ENCODE peak calls at places on chromosomes 3 and 15, in five cellular contexts. O is body of pancreas, A is A549, D is NB4, Y is uterus. E is an unnamed sample.

GRCh38 chr3:46545695-46546630 is 20.1 kb downstream of the LRRC2 start:
- DNase-seq in O (no peak), A (no peak), D (no peak), Y (no peak), E (no peak)

GRCh38 chr3:12308517-12308916 is 19.6 kb downstream of the PPARG start:
- DNase-seq in O (no peak), A (peak; percentile 56), D (peak; percentile 36), Y (no peak), E (no peak)

GRCh38 chr15:47443839-47444238 is 273.5 kb upstream of the SEMA6D start:
- DNase-seq in O (no peak), A (no peak), D (no peak), Y (no peak), E (no peak)

GRCh38 chr15:93141373-93141790 is 52.4 kb upstream of the RGMA start:
- DNase-seq in O (no peak), A (no peak), D (peak; percentile 35), Y (no peak), E (no peak)

GRCh38 chr3:21390136-21390535 is 360.9 kb downstream of the ZNF385D start:
- DNase-seq in O (no peak), A (no peak), D (no peak), Y (no peak), E (no peak)

GRCh38 chr3:157832588-157832987 is 273.6 kb downstream of the SHOX2 start:
- DNase-seq in O (no peak), A (no peak), D (no peak), Y (no peak), E (no peak)

GRCh38 chr15:61921093-61921492 is 139.2 kb downstream of the VPS13C start:
- DNase-seq in O (no peak), A (no peak), D (no peak), Y (no peak), E (no peak)

GRCh38 chr15:68042156-68042854 is 11.8 kb upstream of the PIAS1 start:
- DNase-seq in O (no peak), A (no peak), D (no peak), Y (no peak), E (no peak)

GRCh38 chr15:40002295-40002694 is 36.7 kb downstream of the SRP14 start:
- DNase-seq in O (peak; percentile 23), A (peak; percentile 29), D (no peak), Y (no peak), E (peak; percentile 51)

GRCh38 chr3:38655708-38656300 is 6.3 kb upstream of the SCN5A start:
- DNase-seq in O (no peak), A (no peak), D (peak; percentile 65), Y (no peak), E (peak; percentile 39)

GRCh38 chr15:99686290-99686689 is 46.9 kb downstream of the LYSMD4 start:
- DNase-seq in O (no peak), A (no peak), D (no peak), Y (no peak), E (no peak)

GRCh38 chr3:194928183-194928736 is 242.6 kb downstream of the FAM43A start:
- DNase-seq in O (no peak), A (no peak), D (no peak), Y (no peak), E (no peak)

GRCh38 chr3:45666729-45667440 is 22.3 kb upstream of the SACM1L start:
- DNase-seq in O (no peak), A (no peak), D (no peak), Y (no peak), E (peak; percentile 35)

GRCh38 chr3:39592306-39592705 is 124.8 kb downstream of the MOBP start:
- DNase-seq in O (no peak), A (no peak), D (no peak), Y (no peak), E (no peak)

GRCh38 chr3:150607267-150608065 is 4.3 kb downstream of the SELENOT start:
- DNase-seq in O (no peak), A (no peak), D (no peak), Y (no peak), E (no peak)

GRCh38 chr15:85974742-85975141 is 104.9 kb upstream of the AGBL1 start:
- DNase-seq in O (no peak), A (no peak), D (no peak), Y (no peak), E (no peak)

GRCh38 chr15:85976986-85977385 is 102.7 kb upstream of the AGBL1 start:
- DNase-seq in O (no peak), A (no peak), D (no peak), Y (no peak), E (no peak)

GRCh38 chr15:85979929-85980328 is 99.7 kb upstream of the AGBL1 start:
- DNase-seq in O (no peak), A (no peak), D (no peak), Y (no peak), E (no peak)

GRCh38 chr15:85976102-85976501 is 103.6 kb upstream of the AGBL1 start:
- DNase-seq in O (no peak), A (no peak), D (no peak), Y (no peak), E (no peak)

DNA sequence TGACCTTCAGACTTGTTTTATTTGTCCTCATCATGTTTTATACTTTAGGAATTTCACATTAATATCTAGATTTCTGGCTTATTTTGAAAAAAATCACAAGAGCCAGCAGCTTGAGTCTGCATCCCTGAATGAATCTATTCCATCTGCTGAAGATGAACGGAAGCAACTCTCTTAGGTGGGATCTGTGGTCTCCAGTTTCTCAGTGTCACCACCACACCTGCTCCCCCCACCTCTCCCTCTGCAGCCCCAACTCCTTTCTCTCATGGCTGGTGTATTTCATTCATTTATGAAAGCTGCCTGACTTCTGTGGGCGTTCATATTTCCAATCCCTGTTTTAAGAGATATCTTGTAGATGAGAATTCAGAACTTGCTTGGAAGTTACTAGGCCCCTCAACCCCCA is 102.1 kb upstream of the AGBL1 start:
- DNase-seq in O (no peak), A (no peak), D (no peak), Y (no peak), E (no peak)
- TF ChIP-seq POLR2A in O (no peak), A (no peak), D (no peak), Y (no peak), E (no peak)

GRCh38 chr3:192917508-192918274 is at the start of gene MB21D2:
- DNase-seq in O (peak; percentile 49), A (peak; percentile 66), D (peak; percentile 43), Y (peak; percentile 80), E (peak; percentile 12)
- TF ChIP-seq POLR2A in O (peak; percentile 61), A (peak; percentile 48), D (no peak), Y (peak; percentile 60), E (no peak)

GRCh38 chr15:63473999-63474809 is 30.2 kb upstream of the USP3 start:
- DNase-seq in O (peak; percentile 25), A (no peak), D (no peak), Y (no peak), E (no peak)
- TF ChIP-seq POLR2A in O (peak; percentile 16), A (no peak), D (no peak), Y (no peak), E (no peak)

DNA sequence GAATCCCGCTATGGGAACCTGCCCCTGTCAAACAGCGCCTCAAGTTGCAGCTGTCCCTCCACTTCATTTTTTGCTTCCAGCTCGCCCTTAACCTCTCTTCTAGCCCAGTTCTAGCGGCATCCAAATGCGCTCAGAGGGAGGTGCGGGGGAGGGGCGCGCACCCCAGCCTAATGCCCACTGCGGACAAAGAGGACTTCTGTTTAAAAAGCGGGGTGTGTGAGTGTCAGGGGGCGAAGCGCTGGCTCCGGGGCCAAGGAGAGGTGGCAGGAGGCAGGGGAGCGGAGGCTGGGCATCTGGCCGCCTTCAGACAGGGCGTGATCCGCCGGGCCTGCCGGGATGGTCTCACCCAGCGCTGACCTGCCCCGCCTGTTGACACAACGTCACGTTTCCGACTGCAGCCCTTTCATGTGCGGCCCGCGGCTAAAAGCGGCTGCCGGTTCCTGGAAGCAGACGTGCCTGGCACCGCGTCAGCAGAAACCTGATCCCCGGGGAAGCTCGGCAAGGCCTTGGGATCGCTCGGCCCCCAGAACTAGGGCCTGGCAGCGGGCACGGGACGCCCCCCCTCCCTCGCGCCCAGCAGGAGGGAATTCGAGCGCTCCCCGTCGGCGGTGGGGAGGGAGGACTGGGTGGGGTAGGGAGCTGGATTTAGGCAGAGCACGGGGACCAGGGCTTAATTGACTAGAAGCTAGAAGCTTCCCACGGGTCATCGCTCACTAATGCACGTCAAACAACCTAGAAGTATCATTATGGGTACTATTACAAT is 7.6 kb downstream of the BHLHE40 start:
- DNase-seq in O (peak; percentile 98), A (peak; percentile 91), D (peak; percentile 84), Y (peak; percentile 97), E (peak; percentile 85)
- TF ChIP-seq POLR2A in O (peak; percentile 89), A (peak; percentile 18), D (no peak), Y (peak; percentile 30), E (peak; percentile 71)

DNA sequence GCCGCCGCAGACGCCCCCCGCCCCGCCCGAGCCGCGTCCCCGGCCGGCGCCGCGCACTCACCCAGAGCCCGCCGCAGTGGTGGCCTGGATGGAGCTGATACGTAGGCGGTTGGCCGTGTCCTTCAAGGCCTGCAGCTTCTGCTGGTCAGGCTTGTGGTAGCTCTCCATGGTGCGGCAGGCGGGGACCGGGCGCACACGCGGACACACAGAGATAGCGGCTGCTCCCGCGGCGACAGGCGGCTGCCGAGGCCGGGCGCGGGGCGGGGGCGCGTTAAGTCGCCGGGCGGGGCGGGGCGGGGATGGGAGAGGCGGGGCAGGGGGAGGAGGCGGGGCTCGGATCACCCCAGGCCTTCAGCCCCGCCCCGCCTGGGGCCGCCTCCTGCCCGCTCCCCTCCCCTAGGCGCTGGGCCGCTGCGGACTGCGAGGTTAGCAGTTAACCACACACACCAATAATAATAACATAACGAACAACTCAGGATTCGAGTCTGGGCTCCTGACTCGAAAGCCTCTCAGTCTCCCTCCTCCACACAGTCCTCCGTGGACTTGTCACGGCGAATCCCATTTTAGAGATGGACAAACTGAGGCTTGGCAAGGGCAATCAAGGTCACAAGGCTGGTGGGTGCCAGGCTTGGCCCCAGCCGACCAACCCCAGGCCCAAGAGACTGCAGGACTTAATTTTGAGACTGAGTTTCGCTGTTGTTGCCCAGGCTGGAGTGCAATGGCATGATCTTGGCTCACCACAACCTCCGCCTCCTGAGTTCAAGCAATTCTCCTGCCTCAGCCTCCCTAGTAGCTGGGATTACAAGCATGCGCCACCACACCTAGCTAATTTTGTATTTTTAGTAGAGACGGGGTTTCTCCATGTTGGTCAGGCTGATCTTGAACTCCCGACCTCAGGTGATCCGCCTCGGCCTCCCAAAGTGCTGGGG is at the start of gene TKT:
- DNase-seq in O (peak; percentile 89), A (peak; percentile 67), D (peak; percentile 92), Y (peak; percentile 81), E (peak; percentile 97)
- TF ChIP-seq POLR2A in O (peak; percentile 76), A (peak; percentile 99), D (peak; percentile 72), Y (peak; percentile 40), E (peak; percentile 55)